ENCODE peak calls at places on chromosomes 13 and 19, in five cellular contexts. W is heart left ventricle, I is NCI-H345, K is A549, F is ELR. T is an unnamed sample.

GRCh38 chr13:50518131-50518530 is 325.4 kb downstream of the DLEU7 start:
- DNase-seq in K (no peak), I (no peak), F (no peak), W (no peak), T (no peak)

GRCh38 chr13:22049384-22049783 is 378.5 kb downstream of the FGF9 start:
- DNase-seq in W (no peak), F (no peak), I (peak; percentile 9), K (no peak), T (no peak)

GRCh38 chr13:97212540-97213146 is 9.5 kb upstream of the MBNL2 start:
- DNase-seq in I (no peak), W (no peak), K (peak; percentile 32), F (peak; percentile 64), T (no peak)

GRCh38 chr13:113357529-113357928 is 6.4 kb downstream of the GRTP1 start:
- DNase-seq in W (no peak), I (no peak), F (peak; percentile 84), K (no peak), T (no peak)

GRCh38 chr13:105665284-105665683 is 870.2 kb downstream of the EFNB2 start:
- DNase-seq in F (peak; percentile 49), W (no peak), I (no peak), K (no peak), T (no peak)

GRCh38 chr19:49866933-49867782 is at the start of gene PNKP:
- DNase-seq in W (peak; percentile 94), K (peak; percentile 96), F (peak; percentile 94), I (peak; percentile 89), T (peak; percentile 94)

GRCh38 chr19:1355258-1355973 is 28.3 kb upstream of the NDUFS7 start:
- DNase-seq in K (no peak), I (peak; percentile 6), F (peak; percentile 24), W (no peak), T (no peak)

GRCh38 chr13:111187879-111188643 is 73.0 kb downstream of the ARHGEF7 start:
- DNase-seq in W (no peak), K (no peak), F (peak; percentile 59), I (no peak), T (no peak)

T was measured in left ventricle myocardium superior.